ENCODE peak calls at places on chromosomes 5 and 9, in six cellular contexts. One of them, this sample, is unnamed.

GRCh38 chr9:37187269-37187668 is 66.9 kb downstream of the ZCCHC7 start:
- DNase-seq in tibial artery: no peak
- DNase-seq in A549: no peak
- DNase-seq in kidney: no peak
- DNase-seq in lower lobe of right lung: no peak
- DNase-seq in IMR-90: no peak
- DNase-seq in this sample: no peak

GRCh38 chr9:109014267-109015025 is 1.1 kb upstream of the CTNNAL1 start:
- DNase-seq in tibial artery: peak; percentile 34
- DNase-seq in A549: no peak
- DNase-seq in kidney: no peak
- DNase-seq in lower lobe of right lung: no peak
- DNase-seq in IMR-90: peak; percentile 78
- DNase-seq in this sample: no peak

GRCh38 chr5:36242534-36243144 is 914 bp upstream of the NADK2 start:
- DNase-seq in tibial artery: no peak
- DNase-seq in A549: no peak
- DNase-seq in kidney: peak; percentile 61
- DNase-seq in lower lobe of right lung: no peak
- DNase-seq in IMR-90: no peak
- DNase-seq in this sample: no peak

GRCh38 chr5:105849701-105850100 is 1821.0 kb downstream of the EFNA5 start:
- DNase-seq in tibial artery: no peak
- DNase-seq in A549: no peak
- DNase-seq in kidney: no peak
- DNase-seq in lower lobe of right lung: no peak
- DNase-seq in IMR-90: peak; percentile 70
- DNase-seq in this sample: no peak

GRCh38 chr9:4105183-4105582 is 194.7 kb downstream of the GLIS3 start:
- DNase-seq in tibial artery: no peak
- DNase-seq in A549: no peak
- DNase-seq in kidney: no peak
- DNase-seq in lower lobe of right lung: no peak
- DNase-seq in IMR-90: no peak
- DNase-seq in this sample: no peak

GRCh38 chr9:133306242-133307194 is 29.5 kb downstream of the SURF6 start:
- DNase-seq in tibial artery: no peak
- DNase-seq in A549: no peak
- DNase-seq in kidney: peak; percentile 69
- DNase-seq in lower lobe of right lung: no peak
- DNase-seq in IMR-90: no peak
- DNase-seq in this sample: no peak

GRCh38 chr9:8456327-8456726 is 656.7 kb upstream of the DMAC1 start:
- DNase-seq in tibial artery: no peak
- DNase-seq in A549: no peak
- DNase-seq in kidney: no peak
- DNase-seq in lower lobe of right lung: no peak
- DNase-seq in IMR-90: no peak
- DNase-seq in this sample: no peak

GRCh38 chr9:127714020-127714835 is 1.2 kb downstream of the PTRH1 start:
- DNase-seq in tibial artery: no peak
- DNase-seq in A549: no peak
- DNase-seq in kidney: no peak
- DNase-seq in lower lobe of right lung: no peak
- DNase-seq in IMR-90: no peak
- DNase-seq in this sample: no peak

GRCh38 chr5:17121776-17122175 is 95.7 kb upstream of the BASP1 start:
- DNase-seq in tibial artery: no peak
- DNase-seq in A549: no peak
- DNase-seq in kidney: no peak
- DNase-seq in lower lobe of right lung: no peak
- DNase-seq in IMR-90: no peak
- DNase-seq in this sample: no peak

GRCh38 chr9:34227445-34227844 is 48.6 kb downstream of the UBAP1 start:
- DNase-seq in tibial artery: no peak
- DNase-seq in A549: no peak
- DNase-seq in kidney: no peak
- DNase-seq in lower lobe of right lung: no peak
- DNase-seq in IMR-90: peak; percentile 87
- DNase-seq in this sample: no peak

GRCh38 chr9:89319015-89319905 is 960 bp downstream of the SECISBP2 start:
- DNase-seq in tibial artery: no peak
- DNase-seq in A549: no peak
- DNase-seq in kidney: no peak
- DNase-seq in lower lobe of right lung: no peak
- DNase-seq in IMR-90: no peak
- DNase-seq in this sample: no peak

GRCh38 chr5:159504857-159505304 is 174.6 kb upstream of the IL12B start:
- DNase-seq in tibial artery: peak; percentile 37
- DNase-seq in A549: no peak
- DNase-seq in kidney: peak; percentile 63
- DNase-seq in lower lobe of right lung: peak; percentile 87
- DNase-seq in IMR-90: peak; percentile 78
- DNase-seq in this sample: no peak

GRCh38 chr5:55959208-55959607 is 35.6 kb downstream of the IL6ST start:
- DNase-seq in tibial artery: no peak
- DNase-seq in A549: no peak
- DNase-seq in kidney: no peak
- DNase-seq in lower lobe of right lung: no peak
- DNase-seq in IMR-90: no peak
- DNase-seq in this sample: no peak

GRCh38 chr9:33737811-33738606 is 57.4 kb upstream of the PRSS3 start:
- DNase-seq in tibial artery: no peak
- DNase-seq in A549: peak; percentile 47
- DNase-seq in kidney: no peak
- DNase-seq in lower lobe of right lung: no peak
- DNase-seq in IMR-90: peak; percentile 62
- DNase-seq in this sample: no peak

GRCh38 chr5:159393854-159394274 is 63.6 kb upstream of the IL12B start:
- DNase-seq in tibial artery: no peak
- DNase-seq in A549: no peak
- DNase-seq in kidney: no peak
- DNase-seq in lower lobe of right lung: no peak
- DNase-seq in IMR-90: no peak
- DNase-seq in this sample: no peak

GRCh38 chr5:168364151-168364661 is 72.8 kb downstream of the WWC1 start:
- DNase-seq in tibial artery: no peak
- DNase-seq in A549: no peak
- DNase-seq in kidney: no peak
- DNase-seq in lower lobe of right lung: no peak
- DNase-seq in IMR-90: peak; percentile 80
- DNase-seq in this sample: no peak

GRCh38 chr9:70045452-70045851 is 1.8 kb downstream of the MAMDC2 start:
- DNase-seq in tibial artery: no peak
- DNase-seq in A549: no peak
- DNase-seq in kidney: no peak
- DNase-seq in lower lobe of right lung: no peak
- DNase-seq in IMR-90: no peak
- DNase-seq in this sample: no peak
- H3K4me3 ChIP-seq in tibial artery: peak overlapping the region; percentile 77
- H3K4me3 ChIP-seq in A549: no peak overlapping the region
- H3K4me3 ChIP-seq in kidney: no peak overlapping the region
- H3K4me3 ChIP-seq in lower lobe of right lung: peak overlapping the region; percentile 59
- H3K4me3 ChIP-seq in IMR-90: no peak overlapping the region
- H3K4me3 ChIP-seq in this sample: no peak overlapping the region

DNA sequence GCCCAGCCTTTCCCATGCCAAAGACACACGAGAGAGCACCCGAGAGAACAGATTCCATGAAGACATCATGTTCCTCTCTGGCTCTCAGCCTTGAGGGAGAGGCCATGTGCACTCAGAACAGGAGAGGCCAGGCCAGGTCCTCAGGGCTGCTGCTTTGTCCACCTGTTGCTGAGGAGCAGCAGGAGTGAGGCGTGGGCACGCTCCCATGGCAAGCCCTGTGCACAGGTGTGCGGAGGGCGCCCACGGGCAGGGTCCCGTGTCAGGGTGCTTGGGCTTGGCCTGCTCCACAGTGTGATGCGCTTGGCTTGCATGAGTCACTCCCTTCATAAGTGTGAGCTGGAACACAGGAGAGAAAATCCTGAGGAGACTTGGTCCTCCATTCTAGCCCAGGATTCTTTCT is 27.4 kb downstream of the ZNF354A start:
- DNase-seq in tibial artery: no peak
- DNase-seq in A549: no peak
- DNase-seq in kidney: no peak
- DNase-seq in lower lobe of right lung: no peak
- DNase-seq in IMR-90: no peak
- DNase-seq in this sample: no peak
- H3K9me3 ChIP-seq in tibial artery: peaks cover 52% of the 10 kb centered on the region
- H3K9me3 ChIP-seq in A549: peaks cover 39% of the 10 kb centered on the region
- H3K9me3 ChIP-seq in kidney: peaks cover 28% of the 10 kb centered on the region
- H3K9me3 ChIP-seq in lower lobe of right lung: peaks cover 35% of the 10 kb centered on the region
- H3K9me3 ChIP-seq in IMR-90: peaks cover 35% of the 10 kb centered on the region
- H3K9me3 ChIP-seq in this sample: peaks cover 30% of the 10 kb centered on the region

GRCh38 chr9:91676042-91676441 is 252.4 kb upstream of the NFIL3 start:
- DNase-seq in tibial artery: no peak
- DNase-seq in A549: no peak
- DNase-seq in kidney: no peak
- DNase-seq in lower lobe of right lung: no peak
- DNase-seq in IMR-90: no peak
- DNase-seq in this sample: no peak
- TF ChIP-seq CTCF in tibial artery: no peak
- TF ChIP-seq CTCF in A549: peak; percentile 58
- TF ChIP-seq CTCF in kidney: no peak
- TF ChIP-seq CTCF in lower lobe of right lung: no peak
- TF ChIP-seq CTCF in IMR-90: peak; percentile 9
- TF ChIP-seq CTCF in this sample: no peak

GRCh38 chr5:174145091-174145490 is 99.6 kb downstream of the NSG2 start:
- DNase-seq in tibial artery: no peak
- DNase-seq in A549: no peak
- DNase-seq in kidney: no peak
- DNase-seq in lower lobe of right lung: no peak
- DNase-seq in IMR-90: no peak
- DNase-seq in this sample: no peak
- H3K4me3 ChIP-seq in tibial artery: no peak overlapping the region
- H3K4me3 ChIP-seq in A549: no peak overlapping the region
- H3K4me3 ChIP-seq in kidney: no peak overlapping the region
- H3K4me3 ChIP-seq in lower lobe of right lung: no peak overlapping the region
- H3K4me3 ChIP-seq in IMR-90: no peak overlapping the region
- H3K4me3 ChIP-seq in this sample: no peak overlapping the region

DNA sequence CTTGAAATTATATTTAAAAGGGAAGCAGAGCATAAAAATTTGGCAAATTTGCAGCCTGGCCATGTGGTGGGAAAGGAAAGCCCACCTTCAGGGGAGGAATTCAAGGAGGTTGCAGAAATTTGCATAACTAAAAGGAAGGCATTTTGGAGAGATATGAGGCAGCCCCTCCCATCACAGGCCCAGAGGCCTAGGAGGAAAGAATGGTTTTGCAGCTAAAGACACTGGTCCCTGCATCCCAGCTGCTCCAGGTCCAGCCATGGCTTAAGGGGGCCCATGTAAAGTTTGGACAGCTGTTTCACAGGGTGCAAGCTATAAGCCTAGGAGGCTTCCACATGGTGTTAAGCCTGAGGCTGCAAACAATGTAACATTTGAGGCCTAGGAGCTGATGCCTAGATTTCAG is 212.5 kb downstream of the NNT start:
- DNase-seq in tibial artery: no peak
- DNase-seq in A549: no peak
- DNase-seq in kidney: no peak
- DNase-seq in lower lobe of right lung: no peak
- DNase-seq in IMR-90: no peak
- DNase-seq in this sample: no peak
- H3K9me3 ChIP-seq in tibial artery: peaks cover 27% of the 10 kb centered on the region
- H3K9me3 ChIP-seq in A549: no peaks in the 10 kb centered on the region
- H3K9me3 ChIP-seq in kidney: peaks cover 13% of the 10 kb centered on the region
- H3K9me3 ChIP-seq in lower lobe of right lung: peaks cover 15% of the 10 kb centered on the region
- H3K9me3 ChIP-seq in IMR-90: peaks cover 10% of the 10 kb centered on the region
- H3K9me3 ChIP-seq in this sample: peaks cover 4% of the 10 kb centered on the region